ENCODE peak calls at places on chromosomes 11 and 22, in seven cellular contexts. S, A, U, E, J, O and P are unnamed samples.

GRCh38 chr22:48451891-48452290 is 1375.8 kb downstream of the BRD1 start:
- DNase-seq in J (no peak), U (no peak), A (no peak), S (no peak), O (no peak), E (no peak), P (no peak)

GRCh38 chr11:12148466-12148865 is 38.1 kb downstream of the MICAL2 start:
- DNase-seq in S (no peak), U (no peak), J (no peak), E (no peak), O (no peak), A (no peak), P (no peak)

GRCh38 chr11:37182036-37182435 is 584.0 kb upstream of the RAG2 start:
- DNase-seq in O (no peak), U (no peak), J (no peak), E (no peak), S (no peak), A (no peak), P (no peak)

GRCh38 chr22:49396817-49397216 is 430.9 kb downstream of the BRD1 start:
- DNase-seq in O (no peak), J (no peak), S (no peak), A (no peak), U (no peak), E (no peak), P (no peak)

GRCh38 chr11:63907808-63908530 is 9.0 kb downstream of the RCOR2 start:
- DNase-seq in E (no peak), A (no peak), J (peak), O (peak), U (peak), S (no peak), P (no peak)

GRCh38 chr11:62494246-62494645 is 52.4 kb downstream of the AHNAK start:
- DNase-seq in S (no peak), A (no peak), U (no peak), J (no peak), E (no peak), O (no peak), P (no peak)

GRCh38 chr22:45343143-45343542 is 33.4 kb downstream of the FAM118A start:
- DNase-seq in E (no peak), U (no peak), O (no peak), S (no peak), J (no peak), A (no peak), P (no peak)

GRCh38 chr11:34379081-34379480 is 21.3 kb upstream of the ABTB2 start:
- DNase-seq in S (no peak), O (no peak), A (no peak), U (no peak), J (no peak), E (no peak), P (no peak)

GRCh38 chr22:49613108-49613507 is 214.6 kb downstream of the BRD1 start:
- DNase-seq in U (no peak), S (no peak), A (no peak), J (no peak), E (no peak), O (no peak), P (no peak)

GRCh38 chr22:24189249-24190158 is 8.2 kb downstream of the SUSD2 start:
- DNase-seq in A (no peak), O (peak), J (no peak), U (peak), E (peak), S (no peak), P (peak)

GRCh38 chr11:45096636-45097035 is 49.8 kb upstream of the PRDM11 start:
- DNase-seq in A (no peak), U (no peak), E (no peak), O (no peak), J (no peak), S (no peak), P (no peak)

GRCh38 chr11:111860257-111860656 is 11.1 kb downstream of the ALG9 start:
- DNase-seq in E (no peak), U (no peak), J (no peak), A (no peak), S (no peak), O (no peak), P (no peak)

GRCh38 chr11:104873252-104873651 is 25.0 kb downstream of the CASP12 start:
- DNase-seq in O (no peak), E (no peak), J (no peak), S (no peak), A (no peak), U (no peak), P (no peak)

GRCh38 chr22:38144025-38144405 is 33.5 kb upstream of the BAIAP2L2 start:
- DNase-seq in E (no peak), S (peak), U (no peak), J (no peak), A (no peak), O (no peak), P (no peak)